ENCODE peak calls at places on chromosomes 1 and 21, in six cellular contexts. B is RWPE1, Z is adrenal gland, T is esophagus squamous epithelium, U is fibroblast of lung, V is mesothelial cell of epicardium. A is an unnamed sample.

GRCh38 chr1:245869847-245870246 is 637.2 kb downstream of the SMYD3 start:
- DNase-seq in B (no peak), T (no peak), U (no peak), Z (no peak), V (no peak), A (no peak)

GRCh38 chr1:173628888-173629287 is 6.2 kb upstream of the TEX50 start:
- DNase-seq in V (no peak), B (no peak), T (no peak), U (no peak), Z (no peak), A (peak; percentile 10)

GRCh38 chr21:31500976-31501375 is 156.9 kb upstream of the TIAM1 start:
- DNase-seq in U (no peak), Z (no peak), V (no peak), T (no peak), B (no peak), A (no peak)

GRCh38 chr1:119964673-119965363 is 68.5 kb upstream of the ADAM30 start:
- DNase-seq in U (peak; percentile 90), B (no peak), Z (no peak), V (no peak), T (no peak), A (no peak)

GRCh38 chr1:117113199-117113598 is 8.3 kb downstream of the TRIM45 start:
- DNase-seq in V (no peak), Z (no peak), T (no peak), U (no peak), B (no peak), A (no peak)

GRCh38 chr1:185646202-185646683 is 87.9 kb upstream of the HMCN1 start:
- DNase-seq in U (peak; percentile 99), V (peak; percentile 62), B (peak; percentile 87), Z (peak; percentile 77), T (no peak), A (peak; percentile 99)

GRCh38 chr1:198701766-198702539 is 63.1 kb downstream of the PTPRC start:
- DNase-seq in U (no peak), Z (no peak), T (no peak), B (no peak), V (no peak), A (no peak)

GRCh38 chr1:8259498-8260290 is 58.2 kb upstream of the SLC45A1 start:
- DNase-seq in U (peak; percentile 85), B (peak; percentile 48), Z (peak; percentile 67), T (no peak), V (no peak), A (peak; percentile 93)

GRCh38 chr1:18746981-18747380 is 112.5 kb downstream of the TAS1R2 start:
- DNase-seq in B (no peak), Z (no peak), T (no peak), U (no peak), V (no peak), A (no peak)

GRCh38 chr1:101196668-101197067 is 40.2 kb upstream of the S1PR1 start:
- DNase-seq in T (no peak), B (no peak), V (no peak), Z (no peak), U (no peak), A (no peak)

GRCh38 chr1:24318238-24318987 is 744 bp upstream of the GRHL3 start:
- DNase-seq in Z (no peak), U (peak; percentile 72), B (no peak), V (no peak), T (no peak), A (peak; percentile 57)

GRCh38 chr1:113669988-113670387 is 89.3 kb downstream of the PHTF1 start:
- DNase-seq in U (no peak), B (no peak), V (no peak), Z (no peak), T (no peak), A (no peak)

GRCh38 chr1:162206300-162206699 is 136.8 kb downstream of the NOS1AP start:
- DNase-seq in U (no peak), Z (no peak), T (no peak), V (no peak), B (no peak), A (no peak)

GRCh38 chr1:232445361-232446106 is 184.4 kb downstream of the SIPA1L2 start:
- DNase-seq in Z (no peak), U (no peak), B (no peak), T (no peak), V (no peak), A (no peak)

GRCh38 chr1:190494451-190494850 is 16.8 kb upstream of the BRINP3 start:
- DNase-seq in U (no peak), B (no peak), V (no peak), T (no peak), Z (no peak), A (peak; percentile 35)

GRCh38 chr1:45566722-45567121 is 16.1 kb downstream of the AKR1A1 start:
- DNase-seq in B (no peak), Z (peak; percentile 46), U (no peak), T (no peak), V (no peak), A (no peak)

GRCh38 chr1:66809736-66810326 is 8.8 kb upstream of the INSL5 start:
- DNase-seq in T (no peak), V (no peak), U (peak; percentile 49), Z (no peak), B (no peak), A (peak; percentile 13)

GRCh38 chr1:213980906-213981305 is 6.9 kb upstream of the PROX1 start:
- DNase-seq in B (no peak), U (no peak), T (no peak), V (no peak), Z (no peak), A (no peak)

GRCh38 chr1:202698276-202698675 is 12.0 kb downstream of the SYT2 start:
- DNase-seq in T (no peak), B (no peak), Z (no peak), V (no peak), U (no peak), A (no peak)

GRCh38 chr1:191993549-191993948 is 164.7 kb upstream of the RGS18 start:
- DNase-seq in B (no peak), Z (no peak), V (no peak), U (no peak), T (no peak), A (peak; percentile 34)

GRCh38 chr1:41364444-41365319 is 3.4 kb downstream of the FOXO6 start:
- DNase-seq in B (no peak), Z (no peak), T (no peak), V (no peak), U (no peak), A (no peak)

GRCh38 chr1:154423303-154423987 is 18.3 kb downstream of the IL6R start:
- DNase-seq in U (peak; percentile 79), T (no peak), V (no peak), B (peak; percentile 57), Z (no peak), A (peak; percentile 65)

GRCh38 chr1:208136459-208137143 is 107.6 kb downstream of the PLXNA2 start:
- DNase-seq in Z (no peak), B (no peak), T (no peak), U (no peak), V (no peak), A (no peak)

GRCh38 chr1:206421616-206422355 is 48.5 kb upstream of the IKBKE start:
- DNase-seq in V (no peak), Z (no peak), B (no peak), T (no peak), U (no peak), A (no peak)

DNA sequence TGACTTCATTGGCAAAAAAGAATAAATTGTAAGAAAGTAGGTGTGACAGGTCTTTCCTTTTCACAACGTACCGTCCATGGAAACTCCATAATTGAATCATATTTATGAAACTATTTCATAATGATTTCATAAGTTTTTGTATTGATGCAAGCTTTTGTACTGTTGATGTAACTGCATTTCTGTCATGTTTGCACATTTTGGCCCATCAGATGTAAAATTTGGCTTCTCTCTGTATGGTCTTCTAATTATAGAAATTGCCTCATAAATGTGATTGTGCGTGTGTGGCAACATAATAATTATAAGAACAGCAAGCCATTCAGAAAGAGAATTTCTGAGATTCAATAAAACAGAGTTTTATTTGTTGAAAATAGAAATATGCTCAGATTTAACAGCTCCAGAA is 180.7 kb upstream of the ZNHIT6 start:
- DNase-seq in B (no peak), U (no peak), V (no peak), Z (no peak), T (no peak), A (peak; percentile 33)
- TF ChIP-seq CTCF in B (no peak), U (no peak), V (no peak), Z (no peak), T (no peak), A (no peak)

GRCh38 chr1:15799928-15800835 is 7.3 kb downstream of the UQCRHL start:
- DNase-seq in B (peak; percentile 98), Z (peak; percentile 86), T (no peak), V (peak; percentile 53), U (peak; percentile 41), A (peak; percentile 96)
- TF ChIP-seq CTCF in B (no peak), Z (no peak), T (no peak), V (no peak), U (no peak), A (no peak)

GRCh38 chr1:91764471-91765115 is 121.4 kb downstream of the TGFBR3 start:
- DNase-seq in V (no peak), T (no peak), Z (no peak), U (no peak), B (no peak), A (no peak)
- TF ChIP-seq CTCF in V (no peak), T (no peak), Z (no peak), U (no peak), B (no peak), A (no peak)

GRCh38 chr1:36087233-36088123 is 1.2 kb upstream of the ADPRS start:
- DNase-seq in T (no peak), U (no peak), V (no peak), Z (peak; percentile 40), B (no peak), A (no peak)
- TF ChIP-seq CTCF in T (no peak), U (no peak), V (no peak), Z (no peak), B (no peak), A (no peak)

GRCh38 chr1:178572604-178573003 is 59.7 kb downstream of the TEX35 start:
- DNase-seq in U (no peak), Z (no peak), T (no peak), B (no peak), V (no peak), A (no peak)
- TF ChIP-seq CTCF in U (no peak), Z (no peak), T (no peak), B (no peak), V (no peak), A (no peak)

GRCh38 chr1:200535605-200536004 is 84.9 kb downstream of the KIF14 start:
- DNase-seq in U (peak; percentile 30), Z (no peak), V (no peak), T (no peak), B (peak; percentile 92), A (peak; percentile 91)
- TF ChIP-seq CTCF in U (no peak), Z (no peak), V (no peak), T (no peak), B (peak; percentile 38), A (peak; percentile 68)

A was measured in MCF 10A.